ENCODE peak calls at places on chromosomes 11 and 22, in ten cellular contexts. Y, X, V, J, S, C, T, R, N and W are unnamed samples.

GRCh38 chr11:15412054-15412453 is 297.3 kb downstream of the INSC start:
- DNase-seq in V (no peak), C (no peak), N (no peak), Y (no peak), S (no peak), R (peak; percentile 25), T (no peak), J (no peak), X (no peak), W (no peak)

GRCh38 chr22:42190274-42190673 is 59.7 kb upstream of the CYP2D6 start:
- DNase-seq in V (no peak), N (peak; percentile 19), Y (no peak), S (no peak), C (no peak), R (no peak), T (no peak), X (no peak), J (no peak), W (no peak)

GRCh38 chr11:75530577-75530976 is 4.8 kb upstream of the GDPD5 start:
- DNase-seq in J (no peak), V (no peak), X (no peak), S (no peak), Y (no peak), R (no peak), C (no peak), N (no peak), T (no peak), W (no peak)

GRCh38 chr11:33534575-33534974 is 166.1 kb downstream of the C11orf91 start:
- DNase-seq in J (no peak), X (no peak), T (no peak), N (peak; percentile 11), C (no peak), Y (no peak), S (no peak), R (no peak), V (no peak), W (no peak)

GRCh38 chr22:33114570-33114969 is 56.4 kb upstream of the SYN3 start:
- DNase-seq in T (no peak), Y (no peak), X (no peak), R (no peak), J (no peak), S (no peak), V (no peak), C (no peak), N (no peak), W (no peak)

GRCh38 chr22:19955241-19956128 is 13.9 kb upstream of the TXNRD2 start:
- DNase-seq in N (no peak), J (no peak), C (no peak), R (no peak), X (no peak), Y (no peak), T (no peak), V (peak; percentile 58), S (no peak), W (no peak)

GRCh38 chr11:12159351-12160099 is 49.1 kb downstream of the MICAL2 start:
- DNase-seq in N (peak; percentile 89), J (no peak), S (peak; percentile 80), Y (peak; percentile 68), T (no peak), R (no peak), V (no peak), X (peak; percentile 88), C (peak; percentile 75), W (no peak)

GRCh38 chr11:102708654-102709053 is 3.1 kb upstream of the MMP27 start:
- DNase-seq in R (no peak), T (no peak), V (no peak), S (no peak), J (no peak), X (no peak), C (no peak), Y (no peak), N (no peak), W (no peak)

GRCh38 chr11:111719379-111719778 is 46.8 kb downstream of the PPP2R1B start:
- DNase-seq in X (no peak), C (no peak), R (no peak), V (no peak), S (no peak), T (no peak), Y (no peak), J (no peak), N (no peak), W (no peak)

GRCh38 chr11:127034973-127035372 is 34.4 kb upstream of the KIRREL3 start:
- DNase-seq in X (no peak), N (no peak), V (no peak), C (no peak), Y (no peak), J (no peak), S (no peak), R (no peak), T (no peak), W (no peak)

GRCh38 chr11:34359548-34359891 is 1.7 kb upstream of the ABTB2 start:
- DNase-seq in C (no peak), Y (no peak), S (no peak), J (no peak), T (no peak), V (no peak), X (no peak), R (no peak), N (no peak), W (no peak)

GRCh38 chr11:123421589-123421988 is 8.5 kb upstream of the GRAMD1B start:
- DNase-seq in R (no peak), N (no peak), X (no peak), T (no peak), V (no peak), S (no peak), C (no peak), Y (no peak), J (no peak), W (no peak)

GRCh38 chr11:122732342-122733300 is 77.1 kb downstream of the UBASH3B start:
- DNase-seq in T (no peak), N (no peak), R (no peak), S (no peak), Y (no peak), X (no peak), C (no peak), V (no peak), J (no peak), W (no peak)

GRCh38 chr22:48545976-48546375 is 1281.7 kb downstream of the BRD1 start:
- DNase-seq in Y (no peak), S (no peak), X (no peak), V (no peak), T (no peak), C (no peak), J (no peak), N (no peak), R (no peak), W (no peak)

GRCh38 chr22:16781074-16781763 is 44.0 kb downstream of the XKR3 start:
- DNase-seq in V (no peak), C (no peak), X (no peak), T (no peak), N (no peak), Y (no peak), R (no peak), J (no peak), S (no peak), W (no peak)

GRCh38 chr22:20760084-20760483 is 13.8 kb upstream of the SERPIND1 start:
- DNase-seq in X (no peak), N (no peak), C (no peak), J (no peak), T (no peak), R (no peak), S (no peak), V (no peak), Y (no peak), W (no peak)

GRCh38 chr22:46583571-46583970 is 36.6 kb upstream of the GRAMD4 start:
- DNase-seq in R (no peak), N (no peak), S (no peak), V (no peak), C (no peak), X (no peak), J (no peak), Y (no peak), T (no peak), W (no peak)

GRCh38 chr11:72704028-72704782 is 30.0 kb upstream of the PDE2A start:
- DNase-seq in T (no peak), J (no peak), C (no peak), X (no peak), Y (no peak), S (no peak), V (no peak), R (no peak), N (no peak), W (no peak)
- TF ChIP-seq CTCF in T (no peak), J (no peak), C (peak; percentile 24), X (peak; percentile 12), Y (no peak), S (no peak), V (no peak), R (no peak), N (peak; percentile 13), W (no peak)

GRCh38 chr11:48087422-48087821 is 107.1 kb downstream of the PTPRJ start:
- DNase-seq in S (no peak), R (no peak), N (no peak), J (no peak), T (no peak), C (no peak), V (no peak), X (no peak), Y (no peak), W (no peak)
- H3K4me3 ChIP-seq in S (no peak overlapping the region), R (no peak overlapping the region), N (no peak overlapping the region), J (no peak overlapping the region), T (no peak overlapping the region), C (no peak overlapping the region), V (no peak overlapping the region), X (no peak overlapping the region), Y (no peak overlapping the region), W (no peak overlapping the region)

DNA sequence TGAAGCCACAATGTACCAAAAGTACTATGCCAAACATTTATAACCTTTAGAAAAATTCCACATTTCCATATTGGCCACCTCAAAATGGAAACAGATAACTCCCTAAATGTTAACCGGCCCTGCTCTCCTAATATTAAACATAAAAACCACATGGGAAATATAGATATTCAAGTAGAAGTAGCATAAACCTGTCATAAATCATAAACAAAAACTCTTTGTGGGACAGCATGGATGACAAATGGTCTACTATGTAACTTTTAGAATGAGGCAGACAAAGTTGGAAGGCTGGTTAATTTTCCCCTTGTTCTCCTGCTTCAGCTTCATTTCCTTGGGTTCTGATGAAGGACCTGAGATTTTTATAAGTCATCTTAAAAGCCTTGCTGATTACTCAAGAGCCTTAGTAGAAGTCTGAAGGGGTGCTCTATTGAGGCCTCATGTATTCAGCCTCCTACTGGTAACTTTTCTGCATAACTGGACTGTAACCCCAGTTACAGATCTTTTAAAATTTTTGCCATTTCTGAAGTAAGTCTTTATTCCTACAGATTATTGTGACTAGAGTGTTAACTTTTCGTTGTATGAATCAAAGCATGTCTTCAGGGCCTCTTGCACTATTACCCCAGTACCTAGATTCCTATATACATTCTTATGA is 116.4 kb downstream of the STIM1 start:
- DNase-seq in T (no peak), Y (no peak), R (peak; percentile 21), V (no peak), J (no peak), N (no peak), X (no peak), C (no peak), S (no peak), W (no peak)
- TF ChIP-seq CTCF in T (no peak), Y (no peak), R (peak; percentile 3), V (no peak), J (no peak), N (peak; percentile 16), X (peak; percentile 33), C (peak; percentile 43), S (no peak), W (no peak)

DNA sequence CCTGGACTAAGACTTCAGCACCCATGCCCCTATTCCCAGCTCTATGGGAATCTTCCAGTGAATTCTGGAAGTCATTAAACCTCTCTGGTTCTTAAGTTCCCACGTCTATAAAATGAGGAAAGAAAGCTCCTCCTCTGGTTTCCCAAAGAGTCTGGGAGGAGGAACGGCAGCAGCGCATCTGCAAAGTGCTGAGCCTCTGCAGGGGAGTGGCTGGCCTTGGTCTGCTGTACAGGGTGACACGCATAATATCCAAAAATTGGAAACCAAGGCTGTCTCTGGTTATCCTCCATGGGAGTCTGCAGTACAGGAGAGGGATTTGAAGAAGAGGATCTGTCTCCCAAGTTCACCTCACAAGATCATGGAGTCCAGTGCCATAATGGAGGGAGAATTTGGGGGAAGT is 73.7 kb upstream of the TP53I11 start:
- DNase-seq in C (no peak), S (no peak), T (no peak), Y (peak; percentile 40), N (no peak), J (no peak), V (no peak), X (no peak), R (no peak), W (no peak)
- H3K4me3 ChIP-seq in C (no peak overlapping the region), S (no peak overlapping the region), T (no peak overlapping the region), Y (no peak overlapping the region), N (no peak overlapping the region), J (no peak overlapping the region), V (no peak overlapping the region), X (no peak overlapping the region), R (no peak overlapping the region), W (no peak overlapping the region)